ENCODE peak calls at places on chromosomes 6 and 20, in seven cellular contexts. One of them, this sample, is unnamed.

GRCh38 chr6:3289664-3290055 is 30.9 kb downstream of the PSMG4 start:
- DNase-seq in activated naive CD4-positive, alpha-beta T cell: no peak
- DNase-seq in BJ: no peak
- DNase-seq in GM20000: no peak
- DNase-seq in globus pallidus: no peak
- DNase-seq in NCI-H446 treated with DMSO at 0.1 percent for 48 hours: no peak
- DNase-seq in NCI-H2081: no peak
- DNase-seq in this sample: no peak

GRCh38 chr6:149468179-149468578 is 16.6 kb downstream of the ZC3H12D start:
- DNase-seq in activated naive CD4-positive, alpha-beta T cell: no peak
- DNase-seq in BJ: no peak
- DNase-seq in GM20000: no peak
- DNase-seq in globus pallidus: no peak
- DNase-seq in NCI-H446 treated with DMSO at 0.1 percent for 48 hours: no peak
- DNase-seq in NCI-H2081: no peak
- DNase-seq in this sample: no peak

GRCh38 chr6:131143319-131143718 is 8.1 kb downstream of the AKAP7 start:
- DNase-seq in activated naive CD4-positive, alpha-beta T cell: no peak
- DNase-seq in BJ: no peak
- DNase-seq in GM20000: no peak
- DNase-seq in globus pallidus: no peak
- DNase-seq in NCI-H446 treated with DMSO at 0.1 percent for 48 hours: no peak
- DNase-seq in NCI-H2081: no peak
- DNase-seq in this sample: no peak

GRCh38 chr6:31075528-31075927 is 36.8 kb downstream of the C6orf15 start:
- DNase-seq in activated naive CD4-positive, alpha-beta T cell: no peak
- DNase-seq in BJ: no peak
- DNase-seq in GM20000: no peak
- DNase-seq in globus pallidus: no peak
- DNase-seq in NCI-H446 treated with DMSO at 0.1 percent for 48 hours: no peak
- DNase-seq in NCI-H2081: no peak
- DNase-seq in this sample: no peak

GRCh38 chr6:45278367-45278766 is 49.8 kb upstream of the RUNX2 start:
- DNase-seq in activated naive CD4-positive, alpha-beta T cell: no peak
- DNase-seq in BJ: no peak
- DNase-seq in GM20000: no peak
- DNase-seq in globus pallidus: no peak
- DNase-seq in NCI-H446 treated with DMSO at 0.1 percent for 48 hours: no peak
- DNase-seq in NCI-H2081: no peak
- DNase-seq in this sample: no peak

GRCh38 chr6:32668226-32668747 is 1.8 kb upstream of the HLA-DQB1 start:
- DNase-seq in activated naive CD4-positive, alpha-beta T cell: no peak
- DNase-seq in BJ: no peak
- DNase-seq in GM20000: peak
- DNase-seq in globus pallidus: peak
- DNase-seq in NCI-H446 treated with DMSO at 0.1 percent for 48 hours: no peak
- DNase-seq in NCI-H2081: no peak
- DNase-seq in this sample: peak

GRCh38 chr6:39420300-39421265 is 98.1 kb upstream of the KCNK16 start:
- DNase-seq in activated naive CD4-positive, alpha-beta T cell: no peak
- DNase-seq in BJ: no peak
- DNase-seq in GM20000: no peak
- DNase-seq in globus pallidus: peak
- DNase-seq in NCI-H446 treated with DMSO at 0.1 percent for 48 hours: peak
- DNase-seq in NCI-H2081: no peak
- DNase-seq in this sample: no peak

GRCh38 chr20:25195962-25196700 is 619 bp downstream of the ENTPD6 start:
- DNase-seq in activated naive CD4-positive, alpha-beta T cell: no peak
- DNase-seq in BJ: no peak
- DNase-seq in GM20000: peak
- DNase-seq in globus pallidus: no peak
- DNase-seq in NCI-H446 treated with DMSO at 0.1 percent for 48 hours: no peak
- DNase-seq in NCI-H2081: peak
- DNase-seq in this sample: peak

GRCh38 chr6:17226269-17226668 is 54.9 kb upstream of the RBM24 start:
- DNase-seq in activated naive CD4-positive, alpha-beta T cell: no peak
- DNase-seq in BJ: no peak
- DNase-seq in GM20000: no peak
- DNase-seq in globus pallidus: no peak
- DNase-seq in NCI-H446 treated with DMSO at 0.1 percent for 48 hours: peak
- DNase-seq in NCI-H2081: no peak
- DNase-seq in this sample: no peak

GRCh38 chr6:35185302-35185681 is 28.5 kb upstream of the SCUBE3 start:
- DNase-seq in activated naive CD4-positive, alpha-beta T cell: no peak
- DNase-seq in BJ: peak
- DNase-seq in GM20000: no peak
- DNase-seq in globus pallidus: no peak
- DNase-seq in NCI-H446 treated with DMSO at 0.1 percent for 48 hours: no peak
- DNase-seq in NCI-H2081: no peak
- DNase-seq in this sample: no peak

GRCh38 chr6:36625161-36625919 is 31.2 kb downstream of the SRSF3 start:
- DNase-seq in activated naive CD4-positive, alpha-beta T cell: no peak
- DNase-seq in BJ: peak
- DNase-seq in GM20000: no peak
- DNase-seq in globus pallidus: no peak
- DNase-seq in NCI-H446 treated with DMSO at 0.1 percent for 48 hours: peak
- DNase-seq in NCI-H2081: peak
- DNase-seq in this sample: no peak

GRCh38 chr6:48307583-48307982 is 196.6 kb upstream of the PTCHD4 start:
- DNase-seq in activated naive CD4-positive, alpha-beta T cell: no peak
- DNase-seq in BJ: no peak
- DNase-seq in GM20000: no peak
- DNase-seq in globus pallidus: no peak
- DNase-seq in NCI-H446 treated with DMSO at 0.1 percent for 48 hours: no peak
- DNase-seq in NCI-H2081: no peak
- DNase-seq in this sample: no peak

GRCh38 chr20:57094991-57095390 is 171.4 kb downstream of the BMP7 start:
- DNase-seq in activated naive CD4-positive, alpha-beta T cell: no peak
- DNase-seq in BJ: no peak
- DNase-seq in GM20000: no peak
- DNase-seq in globus pallidus: no peak
- DNase-seq in NCI-H446 treated with DMSO at 0.1 percent for 48 hours: no peak
- DNase-seq in NCI-H2081: no peak
- DNase-seq in this sample: no peak

GRCh38 chr6:170443151-170443662 is 109.9 kb downstream of the PSMB1 start:
- DNase-seq in activated naive CD4-positive, alpha-beta T cell: no peak
- DNase-seq in BJ: no peak
- DNase-seq in GM20000: no peak
- DNase-seq in globus pallidus: no peak
- DNase-seq in NCI-H446 treated with DMSO at 0.1 percent for 48 hours: no peak
- DNase-seq in NCI-H2081: no peak
- DNase-seq in this sample: no peak

GRCh38 chr6:87747646-87748045 is 45.6 kb upstream of the AKIRIN2 start:
- DNase-seq in activated naive CD4-positive, alpha-beta T cell: no peak
- DNase-seq in BJ: no peak
- DNase-seq in GM20000: no peak
- DNase-seq in globus pallidus: no peak
- DNase-seq in NCI-H446 treated with DMSO at 0.1 percent for 48 hours: no peak
- DNase-seq in NCI-H2081: no peak
- DNase-seq in this sample: no peak

GRCh38 chr6:56914791-56915658 is 39.9 kb upstream of the BEND6 start:
- DNase-seq in activated naive CD4-positive, alpha-beta T cell: no peak
- DNase-seq in BJ: no peak
- DNase-seq in GM20000: no peak
- DNase-seq in globus pallidus: peak
- DNase-seq in NCI-H446 treated with DMSO at 0.1 percent for 48 hours: peak
- DNase-seq in NCI-H2081: peak
- DNase-seq in this sample: no peak

GRCh38 chr6:11384531-11385309 is 152.3 kb upstream of the NEDD9 start:
- DNase-seq in activated naive CD4-positive, alpha-beta T cell: no peak
- DNase-seq in BJ: peak
- DNase-seq in GM20000: no peak
- DNase-seq in globus pallidus: no peak
- DNase-seq in NCI-H446 treated with DMSO at 0.1 percent for 48 hours: no peak
- DNase-seq in NCI-H2081: no peak
- DNase-seq in this sample: no peak

GRCh38 chr20:21033817-21034216 is 72.3 kb downstream of the LINC00237 start:
- DNase-seq in activated naive CD4-positive, alpha-beta T cell: no peak
- DNase-seq in BJ: no peak
- DNase-seq in GM20000: no peak
- DNase-seq in globus pallidus: no peak
- DNase-seq in NCI-H446 treated with DMSO at 0.1 percent for 48 hours: no peak
- DNase-seq in NCI-H2081: no peak
- DNase-seq in this sample: no peak

GRCh38 chr20:3751664-3752385 is 15.7 kb downstream of the ADISSP start:
- DNase-seq in activated naive CD4-positive, alpha-beta T cell: no peak
- DNase-seq in BJ: no peak
- DNase-seq in GM20000: peak
- DNase-seq in globus pallidus: peak
- DNase-seq in NCI-H446 treated with DMSO at 0.1 percent for 48 hours: no peak
- DNase-seq in NCI-H2081: no peak
- DNase-seq in this sample: no peak

GRCh38 chr20:37936451-37936850 is 33.5 kb downstream of the VSTM2L start:
- DNase-seq in activated naive CD4-positive, alpha-beta T cell: no peak
- DNase-seq in BJ: no peak
- DNase-seq in GM20000: no peak
- DNase-seq in globus pallidus: no peak
- DNase-seq in NCI-H446 treated with DMSO at 0.1 percent for 48 hours: no peak
- DNase-seq in NCI-H2081: no peak
- DNase-seq in this sample: no peak

GRCh38 chr20:44780226-44780625 is 30.1 kb downstream of the RIMS4 start:
- DNase-seq in activated naive CD4-positive, alpha-beta T cell: peak
- DNase-seq in BJ: no peak
- DNase-seq in GM20000: peak
- DNase-seq in globus pallidus: peak
- DNase-seq in NCI-H446 treated with DMSO at 0.1 percent for 48 hours: no peak
- DNase-seq in NCI-H2081: no peak
- DNase-seq in this sample: no peak

GRCh38 chr20:43567477-43567876 is 8.7 kb downstream of the SGK2 start:
- DNase-seq in activated naive CD4-positive, alpha-beta T cell: no peak
- DNase-seq in BJ: no peak
- DNase-seq in GM20000: no peak
- DNase-seq in globus pallidus: no peak
- DNase-seq in NCI-H446 treated with DMSO at 0.1 percent for 48 hours: no peak
- DNase-seq in NCI-H2081: no peak
- DNase-seq in this sample: no peak

GRCh38 chr6:105748737-105749161 is 337.4 kb upstream of the PRDM1 start:
- DNase-seq in activated naive CD4-positive, alpha-beta T cell: no peak
- DNase-seq in BJ: no peak
- DNase-seq in GM20000: no peak
- DNase-seq in globus pallidus: no peak
- DNase-seq in NCI-H446 treated with DMSO at 0.1 percent for 48 hours: no peak
- DNase-seq in NCI-H2081: no peak
- DNase-seq in this sample: no peak

GRCh38 chr6:16939839-16940238 is 162.0 kb upstream of the STMND1 start:
- DNase-seq in activated naive CD4-positive, alpha-beta T cell: no peak
- DNase-seq in BJ: no peak
- DNase-seq in GM20000: no peak
- DNase-seq in globus pallidus: no peak
- DNase-seq in NCI-H446 treated with DMSO at 0.1 percent for 48 hours: no peak
- DNase-seq in NCI-H2081: no peak
- DNase-seq in this sample: no peak

GRCh38 chr6:162907876-162908481 is 180.2 kb downstream of the PACRG start:
- DNase-seq in activated naive CD4-positive, alpha-beta T cell: no peak
- DNase-seq in BJ: no peak
- DNase-seq in GM20000: no peak
- DNase-seq in globus pallidus: no peak
- DNase-seq in NCI-H446 treated with DMSO at 0.1 percent for 48 hours: no peak
- DNase-seq in NCI-H2081: no peak
- DNase-seq in this sample: no peak